ENCODE peak calls at places on chromosomes 13 and 19, in four cellular contexts. Y is fibroblast of pulmonary artery, R is mammary epithelial cell, N is retinal pigment epithelial cell. D is an unnamed sample.

GRCh38 chr19:18023596-18024212 is 15.7 kb downstream of the ARRDC2 start:
- DNase-seq in Y (peak; percentile 84), R (no peak), N (no peak), D (peak; percentile 87)

GRCh38 chr13:37306778-37307544 is 201.5 kb upstream of the CSNK1A1L start:
- DNase-seq in Y (peak; percentile 93), R (peak; percentile 94), N (peak; percentile 35), D (no peak)

GRCh38 chr19:14146789-14147216 is 10.4 kb upstream of the ASF1B start:
- DNase-seq in Y (peak; percentile 94), R (peak; percentile 75), N (no peak), D (no peak)

GRCh38 chr19:33290956-33291622 is 11.2 kb downstream of the CEBPA start:
- DNase-seq in Y (no peak), R (peak; percentile 62), N (no peak), D (no peak)

GRCh38 chr19:19461671-19462622 is 53.4 kb downstream of the TSSK6 start:
- DNase-seq in Y (peak; percentile 59), R (no peak), N (peak; percentile 66), D (no peak)

GRCh38 chr19:51664997-51665396 is 18.4 kb upstream of the SIGLEC14 start:
- DNase-seq in Y (no peak), R (peak; percentile 34), N (no peak), D (no peak)

GRCh38 chr19:9054768-9055167 is 32.1 kb upstream of the OR1M1 start:
- DNase-seq in Y (no peak), R (no peak), N (no peak), D (no peak)

GRCh38 chr13:35092251-35092650 is 150.2 kb downstream of the NBEA start:
- DNase-seq in Y (no peak), R (no peak), N (no peak), D (no peak)

GRCh38 chr19:6064016-6064702 is 46.1 kb downstream of the RFX2 start:
- DNase-seq in Y (no peak), R (peak; percentile 42), N (no peak), D (peak; percentile 72)

GRCh38 chr13:114012921-114013320 is 39.0 kb upstream of the C13orf46 start:
- DNase-seq in Y (no peak), R (no peak), N (no peak), D (no peak)

GRCh38 chr13:46575843-46576242 is 22.9 kb downstream of the LRCH1 start:
- DNase-seq in Y (peak; percentile 93), R (peak; percentile 64), N (peak; percentile 93), D (no peak)

GRCh38 chr19:46192990-46193650 is 36.4 kb upstream of the IGFL1 start:
- DNase-seq in Y (peak; percentile 69), R (peak; percentile 86), N (no peak), D (no peak)

GRCh38 chr19:54207908-54208783 is 7.5 kb downstream of the RPS9 start:
- DNase-seq in Y (peak; percentile 100), R (no peak), N (no peak), D (no peak)

GRCh38 chr19:4310247-4311121 is 6.1 kb downstream of the FSD1 start:
- DNase-seq in Y (no peak), R (no peak), N (no peak), D (no peak)

GRCh38 chr19:18278521-18279265 is 2.7 kb downstream of the JUND start:
- DNase-seq in Y (peak; percentile 55), R (no peak), N (no peak), D (no peak)

GRCh38 chr13:86080340-86080995 is 281.2 kb upstream of the SLITRK6 start:
- DNase-seq in Y (no peak), R (no peak), N (no peak), D (no peak)

GRCh38 chr13:49042476-49042875 is 66.8 kb downstream of the FNDC3A start:
- DNase-seq in Y (peak; percentile 42), R (no peak), N (no peak), D (no peak)

DNA sequence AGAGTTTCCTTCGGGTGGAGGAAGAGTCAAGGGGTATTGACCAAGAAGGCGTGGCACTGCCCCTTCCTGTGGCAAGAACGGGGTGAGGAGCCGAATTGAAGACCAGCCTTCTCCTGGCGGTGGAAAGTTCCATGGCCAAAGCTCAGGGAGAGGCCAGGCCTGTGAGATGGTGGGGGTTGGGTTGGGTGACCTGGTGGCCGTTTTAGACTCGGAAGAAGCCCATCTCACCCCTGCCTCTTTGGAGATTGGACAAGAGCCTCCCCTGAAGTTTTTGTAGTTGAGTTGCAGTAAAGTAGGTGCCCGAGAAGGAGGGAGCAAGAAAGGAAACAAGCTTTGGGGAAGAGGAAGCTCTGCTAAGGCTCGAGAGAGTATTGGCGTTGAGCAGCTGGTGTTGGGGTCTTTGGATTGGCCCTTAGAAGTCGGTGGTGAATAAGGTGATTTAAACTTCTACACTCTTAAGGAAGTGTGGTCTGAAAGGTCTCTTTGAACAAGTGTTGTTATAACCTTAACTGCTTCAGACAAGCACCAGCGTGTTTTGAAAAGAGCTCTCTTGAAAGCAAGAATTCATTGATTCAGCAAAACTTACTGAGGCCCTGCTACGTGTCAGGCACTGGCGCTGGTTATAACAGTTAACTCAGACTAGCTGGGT is 964 bp downstream of the SPINT2 start:
- DNase-seq in Y (no peak), R (peak; percentile 58), N (peak; percentile 27), D (no peak)
- H3K4me3 ChIP-seq in Y (no peak overlapping the region), R (peak overlapping the region; percentile 95), N (peak overlapping the region; percentile 55), D (peak overlapping the region; percentile 75)

GRCh38 chr19:15563325-15563794 is 51.7 kb upstream of the CYP4F8 start:
- DNase-seq in Y (no peak), R (peak; percentile 20), N (no peak), D (no peak)

GRCh38 chr19:15563931-15564330 is 51.1 kb upstream of the CYP4F8 start:
- DNase-seq in Y (no peak), R (no peak), N (no peak), D (no peak)

GRCh38 chr19:15564534-15565168 is 50.4 kb upstream of the CYP4F8 start:
- DNase-seq in Y (no peak), R (no peak), N (no peak), D (no peak)

GRCh38 chr19:15562145-15562544 is 52.9 kb upstream of the CYP4F8 start:
- DNase-seq in Y (no peak), R (no peak), N (no peak), D (no peak)

DNA sequence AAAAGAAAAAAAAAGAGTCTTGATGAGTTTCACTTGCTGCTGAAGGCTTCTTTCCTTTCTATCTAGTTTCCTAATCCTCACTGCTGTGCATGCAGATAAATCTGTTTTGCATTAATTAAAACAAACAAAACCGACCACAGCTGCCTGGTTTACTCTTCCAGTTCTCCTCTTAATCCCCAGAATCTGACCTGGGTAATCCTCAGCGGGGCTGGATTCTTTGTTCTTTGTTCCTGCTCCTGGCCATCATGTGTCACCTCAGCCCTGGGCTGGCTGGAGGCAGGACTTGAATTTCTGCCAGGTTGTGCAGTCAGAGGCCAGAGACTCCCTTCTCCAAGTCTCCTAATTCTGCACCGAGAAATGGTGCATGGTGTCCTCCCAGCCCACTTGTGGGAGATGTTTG is 52.2 kb upstream of the CYP4F8 start:
- DNase-seq in Y (no peak), R (peak; percentile 26), N (no peak), D (no peak)
- H3K4me3 ChIP-seq in Y (no peak overlapping the region), R (no peak overlapping the region), N (no peak overlapping the region), D (no peak overlapping the region)

GRCh38 chr19:55623130-55623868 is 1.1 kb downstream of the ZNF784 start:
- DNase-seq in Y (no peak), R (no peak), N (no peak), D (no peak)
- H3K4me3 ChIP-seq in Y (peak overlapping the region; percentile 69), R (no peak overlapping the region), N (no peak overlapping the region), D (no peak overlapping the region)

DNA sequence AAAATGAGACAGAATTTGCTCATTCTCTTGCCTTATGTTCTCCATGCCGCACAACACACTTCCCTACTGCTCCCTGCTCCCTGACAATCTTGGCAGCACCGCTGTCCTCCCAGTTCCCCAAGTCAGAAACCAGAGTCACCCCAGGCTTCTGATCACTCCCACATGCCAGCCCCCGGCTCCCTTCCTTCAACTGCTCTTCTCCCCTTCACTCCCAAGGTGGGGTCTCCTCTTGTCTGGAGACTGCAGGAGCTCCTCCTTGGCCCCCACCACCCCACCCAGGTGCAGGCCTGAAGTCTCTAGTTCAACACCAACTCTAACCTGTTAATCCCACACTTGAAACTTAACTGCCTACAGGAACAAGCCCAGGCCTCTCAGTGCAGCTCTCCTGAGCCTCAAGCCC is 16.8 kb upstream of the AKAP8 start:
- DNase-seq in Y (no peak), R (no peak), N (no peak), D (no peak)
- H3K4me3 ChIP-seq in Y (no peak overlapping the region), R (no peak overlapping the region), N (no peak overlapping the region), D (no peak overlapping the region)

GRCh38 chr19:43807651-43808050 is 5.4 kb upstream of the LYPD5 start:
- DNase-seq in Y (no peak), R (no peak), N (no peak), D (no peak)
- H3K4me3 ChIP-seq in Y (no peak overlapping the region), R (no peak overlapping the region), N (no peak overlapping the region), D (no peak overlapping the region)

GRCh38 chr19:48722196-48722708 is 2.7 kb upstream of the MAMSTR start:
- DNase-seq in Y (no peak), R (no peak), N (no peak), D (no peak)

GRCh38 chr19:48726573-48726972 is 7.0 kb upstream of the MAMSTR start:
- DNase-seq in Y (peak; percentile 42), R (no peak), N (no peak), D (no peak)

GRCh38 chr19:48720613-48721296 is 1.2 kb upstream of the MAMSTR start:
- DNase-seq in Y (peak; percentile 100), R (peak; percentile 98), N (peak; percentile 97), D (peak; percentile 99)

GRCh38 chr19:48728882-48729645 is 9.5 kb upstream of the MAMSTR start:
- DNase-seq in Y (peak; percentile 54), R (no peak), N (no peak), D (no peak)

GRCh38 chr19:48724796-48725753 is 5.5 kb upstream of the MAMSTR start:
- DNase-seq in Y (peak; percentile 99), R (peak; percentile 71), N (no peak), D (no peak)
- H3K4me3 ChIP-seq in Y (no peak overlapping the region), R (no peak overlapping the region), N (no peak overlapping the region), D (peak overlapping the region; percentile 3)

DNA sequence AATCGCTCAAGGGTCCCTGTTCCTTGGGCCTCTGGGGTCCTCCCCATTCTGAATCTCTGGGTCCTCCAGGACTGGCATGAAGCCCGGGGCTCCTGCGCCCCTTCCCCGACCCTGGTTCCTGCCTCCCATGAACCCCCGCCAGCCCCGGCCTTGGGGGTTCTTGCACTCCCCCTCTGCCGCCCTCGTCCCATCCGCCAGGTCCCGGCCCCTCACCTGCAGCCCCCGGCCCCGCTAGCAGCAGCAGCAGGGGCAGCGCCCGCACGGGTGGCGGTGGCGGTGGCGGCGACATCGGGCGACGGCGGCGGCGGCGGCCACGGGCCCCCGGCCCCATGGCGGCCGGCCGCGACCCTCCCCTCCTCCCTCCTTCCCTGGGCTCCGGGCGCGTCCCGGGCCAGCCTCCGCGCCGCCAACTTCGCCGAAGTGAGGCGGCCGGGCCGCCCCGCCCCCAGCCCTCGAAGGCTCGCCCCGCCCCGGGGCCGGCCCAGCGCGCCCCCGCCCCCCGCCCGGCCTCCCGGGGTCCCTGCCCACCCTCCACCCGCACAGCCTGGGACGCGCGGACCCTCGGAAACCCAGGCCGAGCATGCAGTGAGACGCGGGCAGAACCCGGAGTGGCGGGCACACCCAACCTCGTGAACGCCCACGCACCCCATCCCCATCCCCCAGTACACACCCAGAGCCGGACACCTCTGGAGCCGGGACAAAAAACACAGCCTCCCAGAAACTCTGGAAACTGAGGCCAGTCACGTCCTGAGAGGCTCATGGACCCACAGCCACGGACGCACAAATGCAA is at the start of gene NOTCH3:
- DNase-seq in Y (no peak), R (no peak), N (no peak), D (no peak)
- H3K4me3 ChIP-seq in Y (peak within 1 kb of the TSS; percentile 79), R (peak within 1 kb of the TSS; percentile 86), N (peak within 1 kb of the TSS; percentile 65), D (peak within 1 kb of the TSS; percentile 96)

GRCh38 chr19:13102666-13103584 is at the start of gene LYL1:
- DNase-seq in Y (peak; percentile 65), R (no peak), N (no peak), D (peak; percentile 89)
- H3K4me3 ChIP-seq in Y (peak within 1 kb of the TSS; percentile 35), R (no peak within 1 kb of the TSS), N (peak within 1 kb of the TSS; percentile 6), D (peak within 1 kb of the TSS; percentile 69)